ENCODE peak calls at places on chromosome 3, in nine cellular contexts. S is CD8-positive, alpha-beta T cell; C is CD4-positive, alpha-beta T cell; J is heart left ventricle; V is transverse colon; W is IMR-90; D is A549; H is kidney; M is colonic mucosa. X is an unnamed sample.

GRCh38 chr3:13600950-13601691 is 52.2 kb downstream of the FBLN2 start:
- DNase-seq in S (no peak), C (no peak), J (peak; percentile 24), V (no peak), W (peak; percentile 80), D (peak; percentile 39), H (no peak), M (no peak), X (no peak)

GRCh38 chr3:149900322-149900721 is 70.4 kb downstream of the PFN2 start:
- DNase-seq in S (no peak), C (no peak), J (no peak), V (no peak), W (no peak), D (no peak), H (no peak), M (no peak), X (no peak)

GRCh38 chr3:156553705-156554356 is 1.1 kb downstream of the SSR3 start:
- DNase-seq in S (no peak), C (no peak), J (no peak), V (no peak), W (peak; percentile 84), D (peak; percentile 24), H (no peak), M (peak; percentile 29), X (no peak)

GRCh38 chr3:184697845-184698244 is 14.0 kb downstream of the MAGEF1 start:
- DNase-seq in S (no peak), C (no peak), J (no peak), V (no peak), W (no peak), D (no peak), H (no peak), M (no peak), X (no peak)

GRCh38 chr3:32500880-32501784 is 1.5 kb downstream of the CMTM6 start:
- DNase-seq in S (no peak), C (no peak), J (no peak), V (no peak), W (no peak), D (no peak), H (no peak), M (no peak), X (no peak)

GRCh38 chr3:184659797-184660301 is 52.0 kb downstream of the MAGEF1 start:
- DNase-seq in S (no peak), C (no peak), J (no peak), V (no peak), W (no peak), D (no peak), H (no peak), M (no peak), X (no peak)

GRCh38 chr3:78268716-78269668 is 1229.1 kb downstream of the ROBO2 start:
- DNase-seq in S (no peak), C (no peak), J (no peak), V (no peak), W (no peak), D (no peak), H (peak; percentile 32), M (no peak), X (no peak)

GRCh38 chr3:136277115-136277514 is 27.0 kb downstream of the PCCB start:
- DNase-seq in S (no peak), C (no peak), J (no peak), V (no peak), W (no peak), D (no peak), H (no peak), M (no peak), X (no peak)

GRCh38 chr3:178532414-178532813 is 3.8 kb upstream of the KCNMB2 start:
- DNase-seq in S (no peak), C (no peak), J (no peak), V (no peak), W (no peak), D (no peak), H (no peak), M (no peak), X (no peak)

DNA sequence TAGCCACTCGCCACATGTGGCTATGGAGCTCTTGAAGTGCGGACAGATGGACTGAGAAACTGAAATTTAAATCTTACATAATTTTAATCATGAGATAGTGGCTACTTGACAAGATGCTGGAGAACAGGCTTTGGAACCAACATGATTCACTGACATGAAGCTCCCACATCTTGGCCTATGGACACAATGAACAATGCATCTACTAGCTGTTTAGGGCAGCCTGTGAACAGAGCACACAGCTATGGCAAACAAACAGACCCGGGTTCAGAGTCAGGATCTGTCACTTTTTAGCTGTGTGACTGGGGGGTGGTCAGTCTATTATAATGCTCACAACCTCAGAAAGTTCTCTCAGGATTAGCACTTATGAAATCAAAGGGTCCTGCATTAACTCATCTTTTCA is 616.6 kb downstream of the MAGI1 start:
- DNase-seq in S (no peak), C (no peak), J (no peak), V (no peak), W (no peak), D (no peak), H (no peak), M (no peak), X (no peak)
- H3K27ac ChIP-seq in S (no peak overlapping the region), C (no peak overlapping the region), J (peak overlapping the region; percentile 9), V (no peak overlapping the region), W (no peak overlapping the region), D (no peak overlapping the region), H (no peak overlapping the region), M (no peak overlapping the region), X (no peak overlapping the region)

GRCh38 chr3:165389653-165390052 is 193.5 kb upstream of the SLITRK3 start:
- DNase-seq in S (no peak), C (no peak), J (no peak), V (no peak), W (no peak), D (no peak), H (no peak), M (no peak), X (no peak)

GRCh38 chr3:165393458-165393857 is 197.3 kb upstream of the SLITRK3 start:
- DNase-seq in S (no peak), C (no peak), J (no peak), V (no peak), W (no peak), D (no peak), H (no peak), M (no peak), X (no peak)

GRCh38 chr3:165390171-165390570 is 194.0 kb upstream of the SLITRK3 start:
- DNase-seq in S (no peak), C (no peak), J (no peak), V (no peak), W (no peak), D (no peak), H (no peak), M (no peak), X (no peak)

DNA sequence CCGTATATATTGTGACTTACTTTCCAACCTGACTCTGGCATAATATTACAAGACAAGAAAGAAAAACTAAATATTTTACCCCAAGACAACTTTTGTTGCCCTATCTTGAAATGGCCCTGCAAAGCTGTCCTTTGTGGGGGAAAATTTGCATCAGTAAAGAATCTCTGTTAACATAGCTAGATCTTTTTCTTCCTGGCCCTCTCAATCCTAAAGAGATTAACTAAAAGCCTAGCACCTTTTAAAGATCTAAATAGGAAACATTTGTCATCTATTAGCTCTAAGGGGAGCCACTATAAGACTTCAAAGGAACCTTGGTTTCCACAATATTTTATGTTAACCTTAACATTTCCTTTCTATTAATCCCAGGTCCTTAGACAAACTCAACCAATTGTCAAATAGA is 199.0 kb upstream of the SLITRK3 start:
- DNase-seq in S (no peak), C (no peak), J (no peak), V (no peak), W (no peak), D (no peak), H (no peak), M (no peak), X (no peak)
- H3K27ac ChIP-seq in S (no peak overlapping the region), C (no peak overlapping the region), J (no peak overlapping the region), V (no peak overlapping the region), W (no peak overlapping the region), D (no peak overlapping the region), H (no peak overlapping the region), M (no peak overlapping the region), X (no peak overlapping the region)

DNA sequence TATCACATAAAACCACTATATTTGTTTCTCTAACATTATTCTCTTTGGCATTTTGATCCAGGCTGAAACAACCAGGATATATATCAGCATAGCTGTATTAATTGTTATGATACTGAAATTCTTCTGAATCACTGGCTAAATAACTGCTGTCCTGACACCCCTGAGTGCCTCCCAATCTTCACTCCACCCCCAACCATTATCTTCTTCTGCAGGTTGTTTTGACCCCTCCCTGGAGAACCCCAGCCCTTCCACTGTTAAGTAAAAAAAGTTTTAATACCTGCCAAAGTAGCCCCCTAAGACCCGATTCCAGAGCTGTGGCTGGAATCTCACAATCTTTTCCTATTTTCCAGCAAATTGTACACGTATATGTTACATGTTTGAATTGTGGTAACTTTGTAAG is 124.1 kb downstream of the DNAH12 start:
- DNase-seq in S (no peak), C (no peak), J (no peak), V (no peak), W (no peak), D (no peak), H (no peak), M (no peak), X (no peak)
- H3K27ac ChIP-seq in S (no peak overlapping the region), C (no peak overlapping the region), J (no peak overlapping the region), V (no peak overlapping the region), W (no peak overlapping the region), D (no peak overlapping the region), H (no peak overlapping the region), M (no peak overlapping the region), X (no peak overlapping the region)

DNA sequence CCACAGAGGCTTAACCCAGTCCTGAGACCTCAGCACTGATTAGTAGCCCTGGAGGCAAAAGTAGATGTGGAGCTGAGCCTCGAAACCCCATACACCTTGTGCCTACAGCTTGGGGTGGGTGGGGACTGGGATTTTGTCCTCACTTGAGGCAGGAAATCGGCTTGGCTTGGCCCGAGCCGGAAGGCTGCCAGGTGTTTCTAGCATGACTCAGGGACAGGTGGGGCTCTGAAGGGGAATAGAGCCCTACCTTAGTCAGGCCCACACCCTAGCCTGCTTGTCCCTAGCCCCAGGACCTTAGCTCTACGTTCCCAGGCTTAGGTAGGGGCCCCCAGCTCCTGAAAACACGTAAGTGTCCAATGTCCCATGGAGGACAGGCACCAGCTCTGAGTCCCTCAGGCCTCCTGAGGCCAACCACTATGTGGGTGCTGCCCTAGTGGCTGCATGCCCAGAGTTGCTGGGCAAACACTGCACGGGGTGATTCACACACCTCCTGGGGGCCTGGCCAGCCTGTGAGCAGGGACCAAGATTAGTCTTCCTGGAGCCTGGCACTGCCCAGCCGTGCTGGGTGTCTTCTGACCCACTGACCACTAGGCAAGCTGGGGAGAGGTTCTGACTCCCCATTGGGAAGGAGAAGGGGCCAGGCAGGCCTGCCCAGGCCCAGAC is 3.1 kb downstream of the MST1R start:
- DNase-seq in S (no peak), C (no peak), J (peak; percentile 79), V (peak; percentile 90), W (peak; percentile 22), D (peak; percentile 84), H (peak; percentile 93), M (peak; percentile 92), X (no peak)
- H3K27ac ChIP-seq in S (no peak overlapping the region), C (no peak overlapping the region), J (no peak overlapping the region), V (peak overlapping the region; percentile 85), W (no peak overlapping the region), D (peak overlapping the region; percentile 93), H (no peak overlapping the region), M (peak overlapping the region; percentile 90), X (no peak overlapping the region)

DNA sequence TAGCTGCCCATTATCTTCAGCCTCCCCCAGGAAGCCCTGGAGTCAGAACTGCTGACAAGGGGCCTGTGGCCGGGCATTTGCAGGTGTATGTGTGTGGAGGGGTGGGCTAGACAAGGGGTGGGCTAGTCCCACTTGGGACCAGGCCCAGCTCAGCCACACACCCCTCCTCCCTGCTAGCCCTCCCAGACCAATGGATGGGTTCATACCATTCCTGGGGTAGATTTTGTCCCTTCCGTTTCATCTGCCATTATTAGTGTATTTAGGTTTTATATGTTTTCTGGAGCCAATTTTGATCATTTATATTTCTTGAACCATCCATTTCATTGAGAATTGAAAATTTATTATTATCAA is 42.2 kb downstream of the MRAS start:
- DNase-seq in S (no peak), C (no peak), J (no peak), V (no peak), W (no peak), D (no peak), H (no peak), M (no peak), X (no peak)
- H3K27ac ChIP-seq in S (no peak overlapping the region), C (no peak overlapping the region), J (peak overlapping the region; percentile 80), V (peak overlapping the region; percentile 36), W (peak overlapping the region; percentile 16), D (peak overlapping the region; percentile 91), H (no peak overlapping the region), M (no peak overlapping the region), X (no peak overlapping the region)

X was measured in SK-N-MC.